ENCODE peak calls at places on chromosome 21, in six cellular contexts. One of them, this sample, is unnamed.
A peak's percentile ranks its signal among the peaks of the same experiment; 100 is the strongest.

GRCh38 chr21:33968082-33968997 is 52.7 kb upstream of the ATP5PO start:
- DNase-seq in right lobe of liver: no peak
- DNase-seq in tibial nerve: no peak
- DNase-seq in H1: no peak
- DNase-seq in lower lobe of right lung: no peak
- DNase-seq in CD4-positive, alpha-beta T cell: no peak
- DNase-seq in this sample: no peak

GRCh38 chr21:21205604-21206003 is 207.4 kb downstream of the NCAM2 start:
- DNase-seq in right lobe of liver: no peak
- DNase-seq in tibial nerve: no peak
- DNase-seq in H1: no peak
- DNase-seq in lower lobe of right lung: no peak
- DNase-seq in CD4-positive, alpha-beta T cell: no peak
- DNase-seq in this sample: no peak

GRCh38 chr21:42654179-42654912 is 925 bp downstream of the PDE9A start:
- DNase-seq in right lobe of liver: no peak
- DNase-seq in tibial nerve: no peak
- DNase-seq in H1: no peak
- DNase-seq in lower lobe of right lung: peak; percentile 49
- DNase-seq in CD4-positive, alpha-beta T cell: no peak
- DNase-seq in this sample: peak; percentile 84

GRCh38 chr21:28473530-28474225 is 519.0 kb downstream of the LTN1 start:
- DNase-seq in right lobe of liver: no peak
- DNase-seq in tibial nerve: no peak
- DNase-seq in H1: no peak
- DNase-seq in lower lobe of right lung: no peak
- DNase-seq in CD4-positive, alpha-beta T cell: no peak
- DNase-seq in this sample: no peak

GRCh38 chr21:35965699-35966098 is 94.6 kb downstream of the SETD4 start:
- DNase-seq in right lobe of liver: no peak
- DNase-seq in tibial nerve: no peak
- DNase-seq in H1: no peak
- DNase-seq in lower lobe of right lung: no peak
- DNase-seq in CD4-positive, alpha-beta T cell: no peak
- DNase-seq in this sample: no peak

GRCh38 chr21:26047279-26047967 is 123.1 kb downstream of the APP start:
- DNase-seq in right lobe of liver: peak; percentile 43
- DNase-seq in tibial nerve: no peak
- DNase-seq in H1: no peak
- DNase-seq in lower lobe of right lung: no peak
- DNase-seq in CD4-positive, alpha-beta T cell: no peak
- DNase-seq in this sample: no peak

GRCh38 chr21:31354604-31355443 is 10.8 kb upstream of the TIAM1 start:
- DNase-seq in right lobe of liver: peak; percentile 35
- DNase-seq in tibial nerve: no peak
- DNase-seq in H1: no peak
- DNase-seq in lower lobe of right lung: no peak
- DNase-seq in CD4-positive, alpha-beta T cell: peak; percentile 63
- DNase-seq in this sample: no peak

GRCh38 chr21:25107708-25108107 is 499.6 kb downstream of the MRPL39 start:
- DNase-seq in right lobe of liver: no peak
- DNase-seq in tibial nerve: no peak
- DNase-seq in H1: peak; percentile 7
- DNase-seq in lower lobe of right lung: no peak
- DNase-seq in CD4-positive, alpha-beta T cell: no peak
- DNase-seq in this sample: no peak

GRCh38 chr21:38759286-38759872 is 46.4 kb upstream of the ETS2 start:
- DNase-seq in right lobe of liver: no peak
- DNase-seq in tibial nerve: no peak
- DNase-seq in H1: no peak
- DNase-seq in lower lobe of right lung: no peak
- DNase-seq in CD4-positive, alpha-beta T cell: no peak
- DNase-seq in this sample: no peak

GRCh38 chr21:37516998-37517397 is 150.4 kb downstream of the DYRK1A start:
- DNase-seq in right lobe of liver: no peak
- DNase-seq in tibial nerve: no peak
- DNase-seq in H1: no peak
- DNase-seq in lower lobe of right lung: no peak
- DNase-seq in CD4-positive, alpha-beta T cell: no peak
- DNase-seq in this sample: no peak

GRCh38 chr21:38293113-38293512 is 36.3 kb downstream of the KCNJ15 start:
- DNase-seq in right lobe of liver: no peak
- DNase-seq in tibial nerve: no peak
- DNase-seq in H1: no peak
- DNase-seq in lower lobe of right lung: no peak
- DNase-seq in CD4-positive, alpha-beta T cell: no peak
- DNase-seq in this sample: no peak

GRCh38 chr21:14751602-14752001 is 205.5 kb upstream of the SAMSN1 start:
- DNase-seq in right lobe of liver: no peak
- DNase-seq in tibial nerve: no peak
- DNase-seq in H1: no peak
- DNase-seq in lower lobe of right lung: no peak
- DNase-seq in CD4-positive, alpha-beta T cell: no peak
- DNase-seq in this sample: no peak

GRCh38 chr21:28725396-28725795 is 267.3 kb downstream of the LTN1 start:
- DNase-seq in right lobe of liver: no peak
- DNase-seq in tibial nerve: no peak
- DNase-seq in H1: no peak
- DNase-seq in lower lobe of right lung: no peak
- DNase-seq in CD4-positive, alpha-beta T cell: no peak
- DNase-seq in this sample: no peak

GRCh38 chr21:32653326-32653901 is 41.2 kb upstream of the CFAP298 start:
- DNase-seq in right lobe of liver: no peak
- DNase-seq in tibial nerve: no peak
- DNase-seq in H1: no peak
- DNase-seq in lower lobe of right lung: no peak
- DNase-seq in CD4-positive, alpha-beta T cell: peak; percentile 6
- DNase-seq in this sample: no peak

GRCh38 chr21:33988237-33988835 is 72.7 kb upstream of the ATP5PO start:
- DNase-seq in right lobe of liver: no peak
- DNase-seq in tibial nerve: no peak
- DNase-seq in H1: no peak
- DNase-seq in lower lobe of right lung: no peak
- DNase-seq in CD4-positive, alpha-beta T cell: no peak
- DNase-seq in this sample: no peak

GRCh38 chr21:27425574-27425973 is 458.7 kb upstream of the ADAMTS5 start:
- DNase-seq in right lobe of liver: no peak
- DNase-seq in tibial nerve: no peak
- DNase-seq in H1: no peak
- DNase-seq in lower lobe of right lung: no peak
- DNase-seq in CD4-positive, alpha-beta T cell: no peak
- DNase-seq in this sample: no peak

GRCh38 chr21:29104239-29104708 is 26.2 kb upstream of the MAP3K7CL start:
- DNase-seq in right lobe of liver: no peak
- DNase-seq in tibial nerve: no peak
- DNase-seq in H1: no peak
- DNase-seq in lower lobe of right lung: no peak
- DNase-seq in CD4-positive, alpha-beta T cell: no peak
- DNase-seq in this sample: no peak

GRCh38 chr21:29904359-29905282 is 35.2 kb downstream of the GRIK1 start:
- DNase-seq in right lobe of liver: no peak
- DNase-seq in tibial nerve: no peak
- DNase-seq in H1: no peak
- DNase-seq in lower lobe of right lung: no peak
- DNase-seq in CD4-positive, alpha-beta T cell: no peak
- DNase-seq in this sample: no peak

GRCh38 chr21:15617968-15618367 is 111.8 kb upstream of the USP25 start:
- DNase-seq in right lobe of liver: no peak
- DNase-seq in tibial nerve: no peak
- DNase-seq in H1: no peak
- DNase-seq in lower lobe of right lung: no peak
- DNase-seq in CD4-positive, alpha-beta T cell: no peak
- DNase-seq in this sample: no peak

GRCh38 chr21:39971961-39972360 is 104.7 kb downstream of the PCP4 start:
- DNase-seq in right lobe of liver: no peak
- DNase-seq in tibial nerve: no peak
- DNase-seq in H1: no peak
- DNase-seq in lower lobe of right lung: no peak
- DNase-seq in CD4-positive, alpha-beta T cell: no peak
- DNase-seq in this sample: no peak

GRCh38 chr21:26962516-26963305 is 4.2 kb downstream of the ADAMTS5 start:
- DNase-seq in right lobe of liver: no peak
- DNase-seq in tibial nerve: no peak
- DNase-seq in H1: no peak
- DNase-seq in lower lobe of right lung: no peak
- DNase-seq in CD4-positive, alpha-beta T cell: no peak
- DNase-seq in this sample: no peak

GRCh38 chr21:15034126-15034848 is 30.5 kb downstream of the NRIP1 start:
- DNase-seq in right lobe of liver: no peak
- DNase-seq in tibial nerve: no peak
- DNase-seq in H1: no peak
- DNase-seq in lower lobe of right lung: no peak
- DNase-seq in CD4-positive, alpha-beta T cell: no peak
- DNase-seq in this sample: no peak

GRCh38 chr21:46051379-46051770 is 46.5 kb upstream of the COL6A2 start:
- DNase-seq in right lobe of liver: no peak
- DNase-seq in tibial nerve: no peak
- DNase-seq in H1: no peak
- DNase-seq in lower lobe of right lung: no peak
- DNase-seq in CD4-positive, alpha-beta T cell: no peak
- DNase-seq in this sample: no peak

GRCh38 chr21:39441502-39442475 is 3.8 kb downstream of the LCA5L start:
- DNase-seq in right lobe of liver: no peak
- DNase-seq in tibial nerve: no peak
- DNase-seq in H1: no peak
- DNase-seq in lower lobe of right lung: no peak
- DNase-seq in CD4-positive, alpha-beta T cell: peak; percentile 13
- DNase-seq in this sample: no peak

GRCh38 chr21:14545906-14546480 is at the start of gene SAMSN1:
- DNase-seq in right lobe of liver: peak; percentile 28
- DNase-seq in tibial nerve: no peak
- DNase-seq in H1: no peak
- DNase-seq in lower lobe of right lung: peak; percentile 64
- DNase-seq in CD4-positive, alpha-beta T cell: peak; percentile 52
- DNase-seq in this sample: no peak

GRCh38 chr21:39053126-39053525 is 130.1 kb downstream of the PSMG1 start:
- DNase-seq in right lobe of liver: no peak
- DNase-seq in tibial nerve: no peak
- DNase-seq in H1: no peak
- DNase-seq in lower lobe of right lung: no peak
- DNase-seq in CD4-positive, alpha-beta T cell: no peak
- DNase-seq in this sample: no peak

GRCh38 chr21:20856926-20857325 is 141.3 kb upstream of the NCAM2 start:
- DNase-seq in right lobe of liver: no peak
- DNase-seq in tibial nerve: no peak
- DNase-seq in H1: no peak
- DNase-seq in lower lobe of right lung: no peak
- DNase-seq in CD4-positive, alpha-beta T cell: no peak
- DNase-seq in this sample: no peak

GRCh38 chr21:35239811-35240219 is 190.7 kb upstream of the RUNX1 start:
- DNase-seq in right lobe of liver: no peak
- DNase-seq in tibial nerve: no peak
- DNase-seq in H1: no peak
- DNase-seq in lower lobe of right lung: no peak
- DNase-seq in CD4-positive, alpha-beta T cell: no peak
- DNase-seq in this sample: no peak

GRCh38 chr21:44337941-44338895 is 972 bp downstream of the CFAP410 start:
- DNase-seq in right lobe of liver: peak; percentile 70
- DNase-seq in tibial nerve: peak; percentile 57
- DNase-seq in H1: no peak
- DNase-seq in lower lobe of right lung: peak; percentile 76
- DNase-seq in CD4-positive, alpha-beta T cell: no peak
- DNase-seq in this sample: no peak
- TF ChIP-seq CTCF in right lobe of liver: peak; percentile 39
- TF ChIP-seq CTCF in tibial nerve: peak; percentile 76
- TF ChIP-seq CTCF in H1: peak; percentile 40
- TF ChIP-seq CTCF in lower lobe of right lung: peak; percentile 25
- TF ChIP-seq CTCF in CD4-positive, alpha-beta T cell: no peak
- TF ChIP-seq CTCF in this sample: no peak

DNA sequence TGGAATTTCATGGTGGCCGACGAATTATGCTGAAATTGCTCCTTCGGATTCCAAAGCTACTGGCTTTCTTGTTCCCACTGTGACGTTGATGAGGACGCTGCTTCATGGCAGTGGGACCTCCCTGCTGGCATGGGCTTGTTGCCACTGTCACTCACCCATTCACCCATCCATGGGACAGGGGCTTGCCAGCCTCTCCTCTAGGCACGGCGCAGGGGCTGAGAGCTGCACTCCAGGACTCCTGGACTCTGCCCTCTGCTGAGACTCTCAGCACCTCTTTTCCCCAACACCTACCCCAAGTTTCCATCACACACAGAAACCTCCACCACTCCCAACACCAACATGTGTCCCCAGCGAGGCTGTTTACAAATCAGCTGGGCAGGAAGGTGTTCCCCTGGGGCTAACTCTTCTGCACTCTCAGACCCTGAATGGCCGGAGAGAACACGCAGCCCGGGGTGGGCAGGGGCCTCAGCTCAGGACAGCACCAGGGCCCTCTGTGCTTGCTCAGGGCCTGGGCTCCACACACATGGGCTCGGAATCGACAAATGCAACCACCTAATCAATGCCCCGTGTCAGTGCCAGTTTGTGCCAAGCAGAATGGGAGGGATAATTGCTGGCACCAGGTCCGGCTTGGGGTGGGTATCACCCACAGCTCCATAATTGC is 3.1 kb downstream of the ITGB2 start:
- DNase-seq in right lobe of liver: no peak
- DNase-seq in tibial nerve: no peak
- DNase-seq in H1: no peak
- DNase-seq in lower lobe of right lung: peak; percentile 39
- DNase-seq in CD4-positive, alpha-beta T cell: no peak
- DNase-seq in this sample: no peak
- TF ChIP-seq CTCF in right lobe of liver: no peak
- TF ChIP-seq CTCF in tibial nerve: no peak
- TF ChIP-seq CTCF in H1: no peak
- TF ChIP-seq CTCF in lower lobe of right lung: no peak
- TF ChIP-seq CTCF in CD4-positive, alpha-beta T cell: no peak
- TF ChIP-seq CTCF in this sample: no peak

GRCh38 chr21:23968722-23969647 is 1638.3 kb downstream of the MRPL39 start:
- DNase-seq in right lobe of liver: no peak
- DNase-seq in tibial nerve: no peak
- DNase-seq in H1: peak; percentile 57
- DNase-seq in lower lobe of right lung: no peak
- DNase-seq in CD4-positive, alpha-beta T cell: peak; percentile 39
- DNase-seq in this sample: no peak
- TF ChIP-seq CTCF in right lobe of liver: peak; percentile 52
- TF ChIP-seq CTCF in tibial nerve: no peak
- TF ChIP-seq CTCF in H1: peak; percentile 82
- TF ChIP-seq CTCF in lower lobe of right lung: peak; percentile 49
- TF ChIP-seq CTCF in CD4-positive, alpha-beta T cell: peak; percentile 49
- TF ChIP-seq CTCF in this sample: peak; percentile 61

DNA sequence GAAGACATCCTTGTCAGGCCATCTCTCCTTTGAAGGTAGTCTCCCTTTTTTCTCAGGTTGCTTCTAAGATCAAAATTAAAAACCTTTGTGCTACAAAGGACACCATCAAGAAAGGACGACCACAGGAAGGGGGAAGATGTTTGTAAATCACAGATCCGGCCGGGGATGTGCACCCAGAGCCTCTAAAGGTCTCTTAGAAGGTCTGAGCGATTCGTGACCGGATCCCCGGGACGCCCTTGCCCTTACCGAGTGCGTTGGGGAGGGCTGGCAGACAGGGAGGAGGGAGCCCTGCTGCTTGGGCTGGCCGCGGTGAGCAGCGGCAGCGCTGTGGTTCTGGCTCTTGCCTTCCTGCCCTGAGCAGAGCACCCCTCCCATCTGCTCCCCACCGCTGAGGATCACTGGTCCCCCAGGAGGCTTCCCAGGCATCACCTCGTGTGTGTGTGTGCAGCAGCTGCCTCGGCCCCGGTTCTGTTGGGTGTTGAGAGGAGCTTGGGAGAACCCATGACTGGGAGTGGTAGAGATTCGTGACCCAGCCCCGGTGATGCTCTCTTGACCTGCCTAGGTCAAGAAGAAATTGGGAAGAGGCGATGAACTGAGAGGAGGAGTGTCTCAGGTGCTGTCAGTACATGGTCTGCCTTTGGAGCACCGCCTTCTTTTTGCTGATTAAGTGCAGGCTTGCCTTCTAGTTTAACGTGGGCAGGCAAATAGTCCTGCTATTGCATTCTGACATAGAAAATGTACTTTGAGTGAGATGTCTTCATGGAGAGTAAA is 34.5 kb downstream of the AGPAT3 start:
- DNase-seq in right lobe of liver: no peak
- DNase-seq in tibial nerve: no peak
- DNase-seq in H1: no peak
- DNase-seq in lower lobe of right lung: no peak
- DNase-seq in CD4-positive, alpha-beta T cell: no peak
- DNase-seq in this sample: no peak
- TF ChIP-seq CTCF in right lobe of liver: no peak
- TF ChIP-seq CTCF in tibial nerve: no peak
- TF ChIP-seq CTCF in H1: no peak
- TF ChIP-seq CTCF in lower lobe of right lung: no peak
- TF ChIP-seq CTCF in CD4-positive, alpha-beta T cell: no peak
- TF ChIP-seq CTCF in this sample: no peak

This sample was measured in D721Med.